ENCODE peak calls at places on chromosome 2, in four cellular contexts. One of them, this sample, is unnamed.

GRCh38 chr2:11118761-11119160 is 36.5 kb upstream of the SLC66A3 start:
- DNase-seq in tibial nerve: no peak
- DNase-seq in stomach: no peak
- DNase-seq in IMR-90: peak; percentile 41
- DNase-seq in this sample: no peak

GRCh38 chr2:196750977-196751631 is 48.4 kb downstream of the GTF3C3 start:
- DNase-seq in tibial nerve: peak; percentile 74
- DNase-seq in IMR-90: peak; percentile 61
- DNase-seq in stomach: peak; percentile 59
- DNase-seq in this sample: peak; percentile 16

GRCh38 chr2:157304811-157305712 is 20.6 kb downstream of the ERMN start:
- DNase-seq in stomach: no peak
- DNase-seq in tibial nerve: no peak
- DNase-seq in IMR-90: peak; percentile 49
- DNase-seq in this sample: no peak

GRCh38 chr2:118091140-118091478 is 2.8 kb downstream of the INSIG2 start:
- DNase-seq in stomach: no peak
- DNase-seq in IMR-90: no peak
- DNase-seq in tibial nerve: no peak
- DNase-seq in this sample: no peak

GRCh38 chr2:120988741-120989555 is 253.3 kb downstream of the GLI2 start:
- DNase-seq in IMR-90: no peak
- DNase-seq in tibial nerve: no peak
- DNase-seq in stomach: peak; percentile 22
- DNase-seq in this sample: no peak

GRCh38 chr2:119480718-119481142 is 43.6 kb downstream of the SCTR start:
- DNase-seq in IMR-90: no peak
- DNase-seq in tibial nerve: no peak
- DNase-seq in stomach: peak; percentile 48
- DNase-seq in this sample: no peak

GRCh38 chr2:58063641-58064040 is 17.0 kb downstream of the VRK2 start:
- DNase-seq in IMR-90: peak; percentile 77
- DNase-seq in stomach: no peak
- DNase-seq in tibial nerve: no peak
- DNase-seq in this sample: no peak

GRCh38 chr2:143426296-143426695 is 297.1 kb downstream of the ARHGAP15 start:
- DNase-seq in stomach: no peak
- DNase-seq in tibial nerve: no peak
- DNase-seq in IMR-90: peak; percentile 95
- DNase-seq in this sample: no peak

GRCh38 chr2:170170281-170171035 is 7.5 kb upstream of the MYO3B start:
- DNase-seq in stomach: no peak
- DNase-seq in tibial nerve: no peak
- DNase-seq in IMR-90: no peak
- DNase-seq in this sample: no peak

GRCh38 chr2:114810092-114810491 is 367.7 kb downstream of the DPP10 start:
- DNase-seq in IMR-90: no peak
- DNase-seq in tibial nerve: no peak
- DNase-seq in stomach: no peak
- DNase-seq in this sample: no peak

GRCh38 chr2:114807666-114808065 is 365.2 kb downstream of the DPP10 start:
- DNase-seq in IMR-90: no peak
- DNase-seq in stomach: no peak
- DNase-seq in tibial nerve: no peak
- DNase-seq in this sample: no peak

GRCh38 chr2:114800371-114800770 is 357.9 kb downstream of the DPP10 start:
- DNase-seq in tibial nerve: no peak
- DNase-seq in IMR-90: no peak
- DNase-seq in stomach: no peak
- DNase-seq in this sample: no peak

DNA sequence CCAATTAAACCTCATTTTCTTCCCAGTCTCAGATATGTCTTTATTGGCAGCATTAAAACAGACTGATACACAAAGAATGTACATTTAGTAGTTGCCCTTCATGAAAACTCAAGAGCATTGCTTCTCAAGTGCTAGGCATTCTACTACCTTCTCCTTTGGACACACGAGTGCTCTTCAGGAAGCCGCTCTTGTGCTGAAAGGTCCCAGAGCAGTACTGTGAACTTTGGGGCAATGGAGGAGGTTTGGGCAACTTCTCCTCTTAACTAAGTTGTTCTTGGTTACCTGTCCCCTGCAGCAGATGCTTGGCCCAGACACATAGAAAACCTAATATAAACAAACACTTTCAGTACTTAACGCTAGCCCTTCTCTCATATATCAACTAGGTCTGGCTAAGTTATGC is 362.8 kb downstream of the DPP10 start:
- DNase-seq in tibial nerve: no peak
- DNase-seq in stomach: no peak
- DNase-seq in IMR-90: no peak
- DNase-seq in this sample: no peak
- H3K36me3 ChIP-seq in tibial nerve: no peaks in the 10 kb centered on the region
- H3K36me3 ChIP-seq in stomach: no peaks in the 10 kb centered on the region
- H3K36me3 ChIP-seq in IMR-90: no peaks in the 10 kb centered on the region
- H3K36me3 ChIP-seq in this sample: no peaks in the 10 kb centered on the region

GRCh38 chr2:126661702-126662465 is 5.9 kb downstream of the GYPC start:
- DNase-seq in IMR-90: no peak
- DNase-seq in stomach: no peak
- DNase-seq in tibial nerve: no peak
- DNase-seq in this sample: no peak
- TF ChIP-seq POLR2A in IMR-90: no peak
- TF ChIP-seq POLR2A in stomach: no peak
- TF ChIP-seq POLR2A in tibial nerve: no peak
- TF ChIP-seq POLR2A in this sample: no peak

GRCh38 chr2:65320042-65320711 is 92.5 kb downstream of the ACTR2 start:
- DNase-seq in stomach: no peak
- DNase-seq in tibial nerve: no peak
- DNase-seq in IMR-90: peak; percentile 98
- DNase-seq in this sample: no peak
- H3K4me3 ChIP-seq in stomach: no peak overlapping the region
- H3K4me3 ChIP-seq in tibial nerve: no peak overlapping the region
- H3K4me3 ChIP-seq in IMR-90: peak overlapping the region; percentile 23
- H3K4me3 ChIP-seq in this sample: no peak overlapping the region

GRCh38 chr2:65129276-65129612 is 662 bp downstream of the RAB1A start:
- DNase-seq in tibial nerve: no peak
- DNase-seq in stomach: no peak
- DNase-seq in IMR-90: no peak
- DNase-seq in this sample: no peak
- H3K36me3 ChIP-seq in tibial nerve: no peaks in the 10 kb centered on the region
- H3K36me3 ChIP-seq in stomach: no peaks in the 10 kb centered on the region
- H3K36me3 ChIP-seq in IMR-90: no peaks in the 10 kb centered on the region
- H3K36me3 ChIP-seq in this sample: no peaks in the 10 kb centered on the region

GRCh38 chr2:181891966-181892794 is 650 bp downstream of the ITPRID2 start:
- DNase-seq in stomach: peak; percentile 71
- DNase-seq in IMR-90: peak; percentile 55
- DNase-seq in tibial nerve: peak; percentile 38
- DNase-seq in this sample: peak; percentile 63
- TF ChIP-seq POLR2A in stomach: no peak
- TF ChIP-seq POLR2A in IMR-90: no peak
- TF ChIP-seq POLR2A in tibial nerve: no peak
- TF ChIP-seq POLR2A in this sample: peak; percentile 63

GRCh38 chr2:38073211-38074005 is 2.5 kb downstream of the CYP1B1 start:
- DNase-seq in IMR-90: no peak
- DNase-seq in tibial nerve: peak; percentile 87
- DNase-seq in stomach: no peak
- DNase-seq in this sample: no peak
- H3K4me3 ChIP-seq in IMR-90: no peak overlapping the region
- H3K4me3 ChIP-seq in tibial nerve: peak overlapping the region; percentile 42
- H3K4me3 ChIP-seq in stomach: peak overlapping the region; percentile 66
- H3K4me3 ChIP-seq in this sample: peak overlapping the region; percentile 53

This sample was measured in prostate gland.